ENCODE peak calls at places on chromosomes 2 and 18, in eight cellular contexts. L is tibial nerve, R is stomach, J is A549, X is ovary, V is H1, A is sigmoid colon, U is GM12878. Z is an unnamed sample. For H3K4me1, the result is how much of the 10 kb centered on the place peaks cover.

GRCh38 chr2:136242687-136243277 is 124.8 kb upstream of the CXCR4 start:
- DNase-seq in L (no peak), R (peak), J (no peak), X (no peak), V (no peak), A (no peak), U (no peak), Z (no peak)

GRCh38 chr2:16537347-16537746 is 128.3 kb downstream of the CYRIA start:
- DNase-seq in L (no peak), R (no peak), J (no peak), X (no peak), V (no peak), A (no peak), U (no peak), Z (no peak)

GRCh38 chr2:60570281-60570680 is 16.8 kb upstream of the BCL11A start:
- DNase-seq in L (no peak), R (no peak), J (no peak), X (no peak), V (no peak), A (no peak), U (no peak), Z (no peak)

GRCh38 chr2:135202751-135203150 is 150.7 kb downstream of the RAB3GAP1 start:
- DNase-seq in L (no peak), R (no peak), J (no peak), X (no peak), V (no peak), A (no peak), U (no peak), Z (no peak)

GRCh38 chr2:168571061-168571460 is 115.0 kb downstream of the CERS6 start:
- DNase-seq in L (no peak), R (no peak), J (no peak), X (no peak), V (no peak), A (no peak), U (no peak), Z (no peak)

GRCh38 chr2:222622900-222623299 is 33.0 kb downstream of the FARSB start:
- DNase-seq in L (no peak), R (no peak), J (no peak), X (no peak), V (no peak), A (no peak), U (no peak), Z (no peak)

GRCh38 chr2:176125215-176126054 is 2.9 kb downstream of the HOXD9 start:
- DNase-seq in L (no peak), R (no peak), J (no peak), X (no peak), V (peak), A (peak), U (no peak), Z (no peak)

GRCh38 chr18:44805176-44805575 is 124.5 kb downstream of the SETBP1 start:
- DNase-seq in L (no peak), R (no peak), J (no peak), X (no peak), V (no peak), A (no peak), U (no peak), Z (no peak)

GRCh38 chr2:17754773-17755425 is 961 bp downstream of the GEN1 start:
- DNase-seq in L (no peak), R (no peak), J (no peak), X (no peak), V (no peak), A (no peak), U (no peak), Z (no peak)

GRCh38 chr2:215782271-215782670 is 231.1 kb downstream of the MREG start:
- DNase-seq in L (no peak), R (no peak), J (no peak), X (no peak), V (no peak), A (no peak), U (no peak), Z (no peak)

GRCh38 chr2:51919395-51919794 is 887.5 kb upstream of the NRXN1 start:
- DNase-seq in L (no peak), R (no peak), J (no peak), X (no peak), V (no peak), A (no peak), U (no peak), Z (no peak)

GRCh38 chr2:109055435-109055834 is 66.4 kb upstream of the EDAR start:
- DNase-seq in L (no peak), R (no peak), J (no peak), X (no peak), V (no peak), A (no peak), U (no peak), Z (no peak)

GRCh38 chr2:159637237-159637636 is 20.9 kb upstream of the BAZ2B start:
- DNase-seq in L (no peak), R (no peak), J (no peak), X (no peak), V (no peak), A (no peak), U (no peak), Z (no peak)

GRCh38 chr2:218733615-218734021 is 23.0 kb downstream of the TTLL4 start:
- DNase-seq in L (peak), R (peak), J (peak), X (no peak), V (no peak), A (peak), U (peak), Z (peak)

GRCh38 chr2:225995788-225996476 is 596.4 kb downstream of the NYAP2 start:
- DNase-seq in L (no peak), R (no peak), J (no peak), X (no peak), V (no peak), A (no peak), U (no peak), Z (no peak)

GRCh38 chr2:225994748-225995405 is 595.4 kb downstream of the NYAP2 start:
- DNase-seq in L (no peak), R (no peak), J (no peak), X (no peak), V (no peak), A (no peak), U (no peak), Z (no peak)

GRCh38 chr2:225989809-225990208 is 590.3 kb downstream of the NYAP2 start:
- DNase-seq in L (no peak), R (no peak), J (no peak), X (no peak), V (no peak), A (no peak), U (no peak), Z (no peak)

GRCh38 chr2:225996477-225996858 is 597.0 kb downstream of the NYAP2 start:
- DNase-seq in L (no peak), R (no peak), J (no peak), X (no peak), V (no peak), A (no peak), U (no peak), Z (no peak)

GRCh38 chr2:225993430-225993829 is 593.9 kb downstream of the NYAP2 start:
- DNase-seq in L (no peak), R (no peak), J (no peak), X (no peak), V (no peak), A (no peak), U (no peak), Z (no peak)
- TF ChIP-seq EP300 in L (no peak), R (no peak), J (no peak), X (no peak), V (no peak), A (no peak), U (no peak), Z (no peak)

GRCh38 chr2:197200657-197201056 is 109.9 kb downstream of the ANKRD44 start:
- DNase-seq in L (no peak), R (no peak), J (no peak), X (no peak), V (no peak), A (no peak), U (no peak), Z (no peak)

GRCh38 chr2:197197808-197198409 is 112.7 kb downstream of the ANKRD44 start:
- DNase-seq in L (no peak), R (no peak), J (no peak), X (no peak), V (no peak), A (no peak), U (no peak), Z (no peak)

GRCh38 chr2:197201874-197202273 is 108.7 kb downstream of the ANKRD44 start:
- DNase-seq in L (no peak), R (no peak), J (no peak), X (no peak), V (no peak), A (no peak), U (no peak), Z (no peak)

GRCh38 chr2:197198890-197199289 is 111.7 kb downstream of the ANKRD44 start:
- DNase-seq in L (peak), R (peak), J (no peak), X (peak), V (no peak), A (no peak), U (peak), Z (peak)

DNA sequence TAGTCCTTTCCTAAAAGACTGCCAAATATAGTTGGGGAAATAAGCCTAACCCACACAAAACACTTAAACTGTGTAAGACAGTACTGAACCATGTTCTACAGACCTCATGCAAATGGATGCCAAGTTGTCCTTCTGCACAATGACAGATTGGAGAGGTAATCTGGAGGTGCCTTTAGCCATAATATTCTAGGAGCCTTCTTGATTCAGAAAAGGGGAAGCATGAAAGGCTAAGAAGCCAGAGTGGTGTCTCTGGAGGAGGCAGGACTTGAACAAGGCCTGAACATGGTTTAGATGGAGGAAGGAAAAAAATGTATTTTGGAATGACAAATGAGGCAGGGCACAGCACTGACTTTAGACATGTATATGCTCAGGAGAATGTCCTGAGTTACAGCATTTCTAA is 110.5 kb downstream of the ANKRD44 start:
- DNase-seq in L (no peak), R (no peak), J (no peak), X (no peak), V (no peak), A (no peak), U (no peak), Z (no peak)
- H3K4me1 ChIP-seq in L (under half), R (under half), J (under half), X (under half), V (under half), A (half or more), U (under half), Z (half or more)

DNA sequence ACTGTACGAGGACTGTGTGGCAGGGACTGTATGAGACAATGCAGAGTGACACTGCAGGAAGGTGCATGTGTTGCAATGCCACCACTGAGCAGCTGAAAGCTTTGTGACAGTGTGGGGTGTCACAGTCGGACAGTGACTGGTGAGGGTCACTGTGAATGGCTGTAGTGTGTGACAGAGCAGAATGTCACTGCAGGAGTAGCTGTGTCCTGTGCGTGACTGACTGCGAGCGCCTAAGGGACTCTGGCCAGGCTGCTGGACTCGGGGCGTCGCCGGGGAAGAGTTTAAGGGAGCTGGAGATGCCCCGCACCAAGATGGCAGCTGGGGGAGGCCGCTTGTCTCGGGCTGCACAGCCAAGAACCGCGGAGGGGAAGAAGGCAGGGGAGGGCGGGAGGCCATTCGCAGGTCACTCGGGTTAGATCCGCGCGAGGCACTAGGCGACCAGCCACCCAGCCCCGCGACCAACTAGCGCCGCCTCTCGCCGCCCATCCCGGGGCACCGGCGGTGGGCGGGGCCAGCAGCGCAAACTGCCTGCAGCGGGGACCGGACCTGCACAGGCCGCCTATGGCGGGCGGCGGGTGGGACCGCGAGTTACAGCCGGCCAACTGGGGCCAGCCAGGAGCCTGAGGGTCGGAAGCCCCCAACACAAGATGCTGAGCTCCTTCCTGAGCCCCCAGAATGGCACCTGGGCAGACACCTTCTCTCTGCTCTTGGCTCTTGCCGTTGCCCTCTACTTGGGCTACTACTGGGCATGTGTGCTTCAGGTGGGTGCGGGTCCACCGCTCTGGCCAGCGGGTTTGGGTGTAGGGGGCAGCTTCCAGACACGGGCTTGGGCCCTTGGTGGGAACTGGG is at the start of gene ABHD1:
- DNase-seq in L (peak), R (peak), J (peak), X (peak), V (peak), A (peak), U (no peak), Z (peak)
- TF ChIP-seq EP300 in L (peak), R (no peak), J (no peak), X (no peak), V (no peak), A (no peak), U (no peak), Z (no peak)

DNA sequence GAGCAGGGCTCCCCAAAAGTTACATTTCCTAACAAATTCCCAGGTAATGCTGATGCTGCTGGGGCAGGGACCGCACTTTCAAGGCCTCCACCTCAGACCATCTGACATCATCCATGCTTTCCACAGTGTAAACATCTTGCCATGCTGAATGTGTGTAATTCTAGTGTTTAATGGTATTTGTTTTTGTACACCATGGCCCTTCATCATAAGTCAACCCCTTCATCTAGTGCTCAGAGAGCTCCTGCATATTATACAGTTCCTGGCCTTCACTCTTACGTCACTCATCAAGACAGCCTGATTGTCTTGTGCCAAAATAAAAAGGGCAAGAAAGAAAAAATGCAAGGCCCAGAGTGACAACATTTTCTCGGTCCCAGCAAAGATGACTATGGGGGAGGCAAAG is 77.5 kb upstream of the ZFP36L2 start:
- DNase-seq in L (no peak), R (no peak), J (no peak), X (no peak), V (no peak), A (no peak), U (no peak), Z (no peak)
- H3K4me1 ChIP-seq in L (half or more), R (under half), J (under half), X (under half), V (under half), A (half or more), U (under half), Z (under half)

GRCh38 chr2:10252202-10252601 is 50.5 kb upstream of the HPCAL1 start:
- DNase-seq in L (no peak), R (no peak), J (no peak), X (no peak), V (no peak), A (peak), U (no peak), Z (no peak)

GRCh38 chr2:10252651-10253050 is 50.1 kb upstream of the HPCAL1 start:
- DNase-seq in L (no peak), R (no peak), J (no peak), X (no peak), V (no peak), A (peak), U (no peak), Z (no peak)

GRCh38 chr2:10254373-10255188 is 48.1 kb upstream of the HPCAL1 start:
- DNase-seq in L (no peak), R (no peak), J (peak), X (no peak), V (no peak), A (peak), U (no peak), Z (no peak)

GRCh38 chr2:10255189-10256030 is 47.3 kb upstream of the HPCAL1 start:
- DNase-seq in L (no peak), R (no peak), J (no peak), X (no peak), V (no peak), A (peak), U (no peak), Z (no peak)

GRCh38 chr2:10253596-10254372 is 48.9 kb upstream of the HPCAL1 start:
- DNase-seq in L (no peak), R (no peak), J (no peak), X (no peak), V (no peak), A (peak), U (no peak), Z (no peak)
- TF ChIP-seq EP300 in L (no peak), R (no peak), J (no peak), X (no peak), V (no peak), A (no peak), U (no peak), Z (no peak)

DNA sequence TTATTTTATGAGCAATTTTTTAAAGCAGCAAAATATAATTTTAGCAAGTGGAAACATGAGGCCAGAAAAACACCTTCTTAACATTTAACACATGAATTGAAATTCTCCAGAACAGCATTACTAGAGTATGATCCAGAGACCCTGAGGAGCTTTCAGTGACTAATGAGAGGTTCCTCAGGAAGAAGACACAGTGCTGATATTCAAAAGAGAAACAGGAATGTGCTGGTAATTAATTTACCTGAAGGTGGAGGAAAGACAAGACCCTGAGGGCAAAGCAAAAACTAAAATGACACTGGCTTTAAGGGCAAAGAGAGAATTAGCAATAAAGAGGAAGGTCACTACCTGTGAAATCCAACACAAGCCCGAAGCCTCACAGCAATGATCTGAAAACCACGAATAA is 97.0 kb downstream of the CDH2 start:
- DNase-seq in L (no peak), R (no peak), J (no peak), X (no peak), V (no peak), A (no peak), U (no peak), Z (no peak)
- H3K4me1 ChIP-seq in L (under half), R (under half), J (half or more), X (under half), V (under half), A (under half), U (under half), Z (under half)

GRCh38 chr18:317618-318017 is 49.8 kb upstream of the THOC1 start:
- DNase-seq in L (no peak), R (no peak), J (no peak), X (no peak), V (no peak), A (no peak), U (no peak), Z (no peak)
- TF ChIP-seq EP300 in L (no peak), R (no peak), J (no peak), X (no peak), V (no peak), A (no peak), U (no peak), Z (no peak)

DNA sequence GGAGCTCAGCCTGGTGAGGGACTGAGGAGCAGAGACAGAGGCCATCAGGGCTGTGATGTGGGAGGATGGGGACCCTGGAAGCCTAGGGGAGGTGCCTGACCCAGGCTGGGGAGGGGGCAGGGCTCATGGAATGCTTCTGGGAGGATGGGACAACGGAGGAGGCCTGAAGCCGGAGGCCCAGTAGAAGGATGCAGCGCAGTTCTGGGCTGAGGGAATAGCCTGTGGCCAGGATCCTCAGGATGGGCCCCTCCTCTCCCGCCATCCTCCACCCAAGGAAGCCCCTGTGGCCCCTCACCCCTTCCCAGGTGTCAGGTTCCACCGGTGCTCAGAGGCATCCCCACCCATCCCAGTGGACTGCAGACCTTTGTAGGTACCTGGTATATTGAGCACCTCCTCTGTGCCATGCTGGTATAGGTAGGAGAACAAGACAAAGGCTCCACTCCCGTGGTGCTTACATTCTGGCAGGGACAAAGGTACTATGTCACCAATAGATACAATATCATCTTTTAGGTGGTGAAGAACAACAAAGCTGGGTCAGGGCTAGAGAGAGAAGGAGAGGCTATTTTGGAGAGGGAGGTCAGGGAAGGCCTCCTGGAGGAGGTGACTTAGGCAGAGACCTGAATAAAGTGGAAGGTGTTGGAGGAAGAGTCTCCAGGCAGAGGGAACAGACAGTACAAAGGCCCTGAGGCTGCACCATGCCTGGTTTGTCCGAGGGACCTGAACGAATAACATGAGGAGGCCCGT is 2.7 kb downstream of the ZAP70 start:
- DNase-seq in L (no peak), R (no peak), J (no peak), X (no peak), V (no peak), A (peak), U (no peak), Z (peak)
- H3K4me1 ChIP-seq in L (under half), R (under half), J (under half), X (under half), V (under half), A (under half), U (under half), Z (under half)

DNA sequence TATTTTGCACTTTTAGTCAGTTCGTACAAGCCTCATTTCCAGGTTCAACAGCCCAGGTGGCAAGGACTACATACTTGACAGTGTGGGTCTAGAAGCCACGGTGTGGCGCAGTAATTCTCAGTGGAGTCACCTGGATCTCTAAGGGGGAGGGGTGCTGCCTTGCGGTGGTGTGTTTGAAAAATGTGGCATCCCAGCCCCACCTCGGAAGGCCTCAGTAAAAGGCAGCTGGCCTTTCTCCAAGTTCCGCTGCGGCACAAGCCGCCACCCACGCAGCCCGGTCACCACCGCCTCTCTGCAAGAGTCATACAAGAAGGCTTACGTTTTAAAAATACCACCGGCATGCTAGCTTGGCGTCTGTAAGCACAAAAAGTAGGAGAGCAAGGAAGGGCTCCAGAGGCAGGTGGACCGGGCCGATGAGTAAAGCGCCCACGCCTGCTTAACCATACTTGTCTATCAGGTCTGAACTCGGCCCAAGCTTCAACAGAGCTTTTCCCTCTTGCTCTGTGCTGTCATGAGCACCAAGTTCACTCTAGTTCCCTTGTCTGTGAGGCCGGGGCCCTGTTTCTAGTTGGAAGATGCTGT is 49.5 kb downstream of the SPRED2 start:
- DNase-seq in L (peak), R (peak), J (peak), X (peak), V (no peak), A (peak), U (no peak), Z (peak)
- TF ChIP-seq EP300 in L (peak), R (no peak), J (no peak), X (no peak), V (no peak), A (no peak), U (no peak), Z (no peak)

Z was measured in upper lobe of left lung.